ENCODE peak calls at places on chromosomes 13 and 19, in six cellular contexts. V is NCI-H460; A is NCI-H1105 treated with DMSO at 0.1 percent for 48 hours; S is NCI-H1436; R is effector memory CD8-positive, alpha-beta T cell; H is uterus. Z is an unnamed sample.

GRCh38 chr19:36041831-36042230 is 9.2 kb upstream of the CLIP3 start:
- DNase-seq in R (no peak), V (no peak), A (no peak), H (peak), S (no peak), Z (no peak)

GRCh38 chr19:11519138-11519537 is 9.8 kb downstream of the ECSIT start:
- DNase-seq in V (no peak), A (no peak), R (no peak), H (no peak), S (no peak), Z (no peak)

GRCh38 chr19:38736036-38736412 is 8.2 kb downstream of the CAPN12 start:
- DNase-seq in R (peak), A (peak), V (no peak), H (peak), S (no peak), Z (peak)

GRCh38 chr19:2627855-2628254 is 74.6 kb downstream of the GNG7 start:
- DNase-seq in H (no peak), A (no peak), R (no peak), S (no peak), V (no peak), Z (no peak)

GRCh38 chr19:51019544-51019925 is at the start of gene KLK10:
- DNase-seq in S (no peak), R (no peak), A (no peak), V (no peak), H (no peak), Z (no peak)

GRCh38 chr13:114118763-114119123 is 13.7 kb downstream of the RASA3 start:
- DNase-seq in A (no peak), S (no peak), V (no peak), H (no peak), R (no peak), Z (no peak)

GRCh38 chr19:35797663-35798062 is 15.0 kb downstream of the PRODH2 start:
- DNase-seq in A (no peak), H (no peak), R (no peak), V (no peak), S (no peak), Z (no peak)

GRCh38 chr13:45916859-45917418 is 65.4 kb upstream of the SIAH3 start:
- DNase-seq in S (no peak), R (no peak), A (no peak), V (no peak), H (no peak), Z (no peak)

GRCh38 chr19:40610396-40611064 is 9.4 kb downstream of the LTBP4 start:
- DNase-seq in R (peak), S (peak), V (no peak), H (no peak), A (peak), Z (no peak)

GRCh38 chr19:662207-662961 is 630 bp downstream of the RNF126 start:
- DNase-seq in S (peak), H (no peak), R (peak), A (no peak), V (no peak), Z (no peak)

GRCh38 chr13:84946144-84946543 is 853.1 kb downstream of the SLITRK6 start:
- DNase-seq in A (no peak), H (no peak), S (no peak), V (no peak), R (no peak), Z (no peak)

GRCh38 chr19:44750713-44751112 is 2.2 kb downstream of the BCL3 start:
- DNase-seq in A (no peak), H (no peak), S (no peak), R (no peak), V (no peak), Z (no peak)